ENCODE peak calls at places on chromosomes 3 and 15, in six cellular contexts. A is glutamatergic neuron, G is SK-N-SH, E is esophagus squamous epithelium, Q is tibial artery, J is AG09319. F is an unnamed sample.

GRCh38 chr3:87145553-87145952 is 81.6 kb upstream of the CHMP2B start:
- DNase-seq in A (peak), G (peak), E (no peak), Q (no peak), J (no peak), F (no peak)

GRCh38 chr15:34905047-34905446 is 64.5 kb downstream of the AQR start:
- DNase-seq in A (no peak), G (no peak), E (no peak), Q (no peak), J (no peak), F (no peak)

GRCh38 chr3:52039846-52040245 is 16.5 kb downstream of the DUSP7 start:
- DNase-seq in A (no peak), G (no peak), E (no peak), Q (peak), J (no peak), F (no peak)

GRCh38 chr3:196280689-196281463 is 6.7 kb downstream of the PCYT1A start:
- DNase-seq in A (no peak), G (no peak), E (no peak), Q (no peak), J (no peak), F (no peak)

GRCh38 chr3:64627471-64628321 is 60.1 kb downstream of the ADAMTS9 start:
- DNase-seq in A (no peak), G (no peak), E (no peak), Q (no peak), J (no peak), F (no peak)

GRCh38 chr15:20340931-20341661 is 200.5 kb downstream of the GOLGA6L6 start:
- DNase-seq in A (peak), G (peak), E (no peak), Q (peak), J (no peak), F (peak)

GRCh38 chr15:80635953-80636352 is 59.2 kb upstream of the ABHD17C start:
- DNase-seq in A (no peak), G (no peak), E (no peak), Q (no peak), J (no peak), F (no peak)

GRCh38 chr15:91049378-91050127 is 27.2 kb upstream of the VPS33B start:
- DNase-seq in A (peak), G (peak), E (no peak), Q (no peak), J (peak), F (peak)

GRCh38 chr15:35120173-35120572 is 35.1 kb upstream of the NANOGP8 start:
- DNase-seq in A (no peak), G (no peak), E (no peak), Q (no peak), J (no peak), F (no peak)

GRCh38 chr3:125613204-125613603 is 17.9 kb upstream of the OSBPL11 start:
- DNase-seq in A (no peak), G (no peak), E (no peak), Q (no peak), J (no peak), F (no peak)

GRCh38 chr3:47456984-47457383 is 18.8 kb downstream of the SCAP start:
- DNase-seq in A (no peak), G (no peak), E (no peak), Q (no peak), J (no peak), F (no peak)

DNA sequence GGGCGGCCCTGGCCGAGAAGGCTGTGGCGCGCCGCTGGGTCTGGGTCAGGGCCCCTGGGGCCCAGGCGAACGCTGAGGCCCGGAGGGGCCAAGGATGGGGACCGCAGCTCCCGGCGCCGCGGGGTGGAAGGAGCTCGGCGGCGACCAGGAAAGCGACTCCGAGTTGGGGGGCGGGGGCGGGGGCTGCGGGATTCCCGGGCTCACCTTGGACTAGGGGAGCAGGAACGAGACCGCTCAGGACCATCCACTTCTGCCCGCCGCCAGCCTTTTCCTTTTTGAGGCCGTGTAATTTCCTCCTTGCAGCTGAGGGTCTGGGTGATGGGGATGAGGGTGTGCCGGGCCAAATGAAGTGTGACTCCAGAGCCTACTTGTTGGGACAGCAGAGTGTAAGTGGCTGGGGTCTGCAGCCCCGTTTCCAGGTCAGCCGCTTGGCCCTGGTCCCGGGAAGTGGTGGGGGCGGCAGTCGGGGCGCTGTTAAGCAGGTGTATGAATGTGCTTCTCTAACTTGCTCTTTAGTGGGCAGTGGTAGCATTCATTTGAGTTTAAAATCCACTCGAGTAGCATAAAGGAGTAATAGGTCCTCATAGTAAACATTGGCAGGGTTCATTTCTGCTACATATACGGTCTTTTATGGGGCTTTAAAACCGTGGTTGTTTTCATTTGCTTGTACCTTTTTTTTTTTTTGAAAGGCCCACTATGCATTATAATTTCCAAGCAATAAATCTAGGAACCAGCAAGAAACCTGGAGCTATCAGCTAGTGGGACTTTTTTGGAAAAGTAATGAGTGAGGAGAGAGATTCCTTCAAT is 717 bp downstream of the PXK start:
- DNase-seq in A (peak), G (peak), E (no peak), Q (peak), J (no peak), F (no peak)
- TF ChIP-seq CTCF in A (no peak), G (peak), E (no peak), Q (no peak), J (peak), F (no peak)

GRCh38 chr3:78165876-78166275 is 1126.0 kb downstream of the ROBO2 start:
- DNase-seq in A (no peak), G (peak), E (no peak), Q (no peak), J (no peak), F (no peak)
- TF ChIP-seq CTCF in A (no peak), G (peak), E (no peak), Q (no peak), J (peak), F (peak)

GRCh38 chr15:98281130-98281529 is 320.6 kb downstream of the ARRDC4 start:
- DNase-seq in A (no peak), G (no peak), E (no peak), Q (no peak), J (no peak), F (no peak)
- TF ChIP-seq CTCF in A (no peak), G (no peak), E (no peak), Q (no peak), J (no peak), F (no peak)

DNA sequence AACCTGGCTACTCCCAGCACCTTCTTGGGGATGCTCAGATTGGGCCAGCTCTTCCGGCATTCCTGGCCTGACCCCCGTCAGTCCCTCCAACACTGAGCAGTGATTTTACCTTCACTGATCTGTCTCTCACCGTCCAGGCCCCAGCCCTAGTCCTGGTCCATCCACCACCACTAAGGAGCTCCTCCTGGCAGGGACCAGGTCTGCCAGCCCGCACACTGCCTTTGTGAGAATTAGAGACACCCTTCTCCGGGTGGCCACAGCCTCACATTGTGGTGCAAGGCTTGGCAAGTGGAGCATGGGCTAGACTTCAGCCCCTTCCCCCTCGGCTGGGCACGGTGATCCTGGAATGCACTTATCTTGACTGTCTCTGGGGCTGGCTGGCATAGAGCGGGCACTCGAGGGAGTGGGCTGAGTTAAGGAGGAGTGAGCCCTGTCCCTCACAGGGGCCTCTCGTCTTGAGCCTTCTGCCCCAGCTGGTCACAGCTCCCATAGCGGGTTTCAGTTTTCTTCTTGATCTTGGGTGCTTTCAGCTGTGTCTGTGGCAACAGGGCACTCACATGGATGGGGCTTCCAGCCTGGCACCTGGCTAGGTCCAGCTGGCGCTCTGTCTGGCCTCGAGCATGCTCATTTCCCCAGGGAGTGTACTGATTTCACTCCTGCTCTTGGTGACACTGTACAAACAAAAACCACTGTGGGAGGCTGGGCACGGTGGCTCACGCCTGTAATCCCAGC is 53.9 kb downstream of the LINGO1 start:
- DNase-seq in A (no peak), G (no peak), E (no peak), Q (no peak), J (no peak), F (no peak)
- TF ChIP-seq CTCF in A (no peak), G (no peak), E (no peak), Q (no peak), J (no peak), F (no peak)

GRCh38 chr3:41574900-41575299 is 375.6 kb downstream of the CTNNB1 start:
- DNase-seq in A (no peak), G (no peak), E (no peak), Q (no peak), J (no peak), F (no peak)
- TF ChIP-seq CTCF in A (no peak), G (no peak), E (no peak), Q (no peak), J (no peak), F (no peak)